ENCODE peak calls at places on chromosomes 4 and X, in ten cellular contexts. Z is heart left ventricle, W is transverse colon, C is A549, S is cardiac muscle cell, R is ovary, J is ascending aorta, Q is adrenal gland, B is upper lobe of right lung, U is lower leg skin. E is an unnamed sample.

GRCh38 chrX:136431625-136432024 is 56.1 kb upstream of the BRS3 start:
- DNase-seq in Z (no peak), W (no peak), C (no peak), S (no peak), R (no peak), J (no peak), Q (no peak), B (no peak), U (no peak), E (no peak)

GRCh38 chrX:102651968-102652744 is 873 bp downstream of the GPRASP1 start:
- DNase-seq in Z (no peak), W (peak; percentile 27), C (peak; percentile 30), S (peak; percentile 15), R (peak; percentile 81), J (peak; percentile 78), Q (peak; percentile 51), B (no peak), U (no peak), E (peak; percentile 17)

GRCh38 chrX:109889289-109890006 is 113.5 kb upstream of the TMEM164 start:
- DNase-seq in Z (no peak), W (no peak), C (no peak), S (peak; percentile 56), R (no peak), J (no peak), Q (no peak), B (no peak), U (no peak), E (no peak)

GRCh38 chr4:5753766-5754528 is 42.9 kb downstream of the EVC start:
- DNase-seq in Z (no peak), W (no peak), C (peak; percentile 48), S (no peak), R (no peak), J (peak; percentile 63), Q (no peak), B (peak; percentile 45), U (peak; percentile 77), E (peak; percentile 85)

GRCh38 chr4:158810487-158811215 is 41.8 kb downstream of the FNIP2 start:
- DNase-seq in Z (peak; percentile 80), W (peak; percentile 76), C (peak; percentile 36), S (no peak), R (peak; percentile 62), J (peak; percentile 94), Q (peak; percentile 71), B (no peak), U (peak; percentile 92), E (peak; percentile 95)

GRCh38 chrX:38612281-38612680 is 50.9 kb downstream of the TSPAN7 start:
- DNase-seq in Z (no peak), W (no peak), C (no peak), S (no peak), R (no peak), J (no peak), Q (no peak), B (no peak), U (no peak), E (no peak)

GRCh38 chr4:183314806-183315205 is 5.3 kb downstream of the CLDN22 start:
- DNase-seq in Z (no peak), W (no peak), C (no peak), S (no peak), R (no peak), J (no peak), Q (no peak), B (no peak), U (no peak), E (no peak)

GRCh38 chr4:158068063-158068462 is 104.8 kb downstream of the GASK1B start:
- DNase-seq in Z (no peak), W (no peak), C (no peak), S (no peak), R (no peak), J (no peak), Q (no peak), B (no peak), U (no peak), E (no peak)

GRCh38 chrX:131703646-131704045 is 159.8 kb downstream of the OR13H1 start:
- DNase-seq in Z (no peak), W (no peak), C (peak; percentile 24), S (no peak), R (peak; percentile 51), J (no peak), Q (no peak), B (no peak), U (no peak), E (no peak)

GRCh38 chrX:131709553-131709952 is 165.7 kb downstream of the OR13H1 start:
- DNase-seq in Z (no peak), W (no peak), C (no peak), S (no peak), R (no peak), J (no peak), Q (no peak), B (no peak), U (no peak), E (no peak)

GRCh38 chrX:131704136-131704695 is 160.3 kb downstream of the OR13H1 start:
- DNase-seq in Z (peak; percentile 87), W (peak; percentile 93), C (peak; percentile 92), S (no peak), R (peak; percentile 96), J (peak; percentile 94), Q (peak; percentile 74), B (no peak), U (peak; percentile 97), E (no peak)
- H3K4me3 ChIP-seq in Z (peak overlapping the region; percentile 46), W (peak overlapping the region; percentile 5), C (peak overlapping the region; percentile 72), S (no peak overlapping the region), R (peak overlapping the region; percentile 36), J (peak overlapping the region; percentile 63), Q (peak overlapping the region; percentile 68), B (no peak overlapping the region), U (no peak overlapping the region), E (no peak overlapping the region)

GRCh38 chr4:169210516-169211108 is 60.1 kb downstream of the SH3RF1 start:
- DNase-seq in Z (no peak), W (no peak), C (no peak), S (no peak), R (no peak), J (no peak), Q (no peak), B (no peak), U (no peak), E (no peak)

GRCh38 chr4:169209388-169209883 is 61.3 kb downstream of the SH3RF1 start:
- DNase-seq in Z (no peak), W (no peak), C (no peak), S (no peak), R (no peak), J (no peak), Q (no peak), B (no peak), U (no peak), E (no peak)

GRCh38 chr4:169215656-169216055 is 55.1 kb downstream of the SH3RF1 start:
- DNase-seq in Z (no peak), W (no peak), C (no peak), S (no peak), R (no peak), J (no peak), Q (no peak), B (no peak), U (no peak), E (no peak)

GRCh38 chr4:169208516-169208915 is 62.2 kb downstream of the SH3RF1 start:
- DNase-seq in Z (no peak), W (no peak), C (no peak), S (no peak), R (no peak), J (no peak), Q (no peak), B (no peak), U (no peak), E (peak; percentile 44)

GRCh38 chr4:169212981-169213380 is 57.8 kb downstream of the SH3RF1 start:
- DNase-seq in Z (no peak), W (no peak), C (no peak), S (no peak), R (no peak), J (no peak), Q (no peak), B (no peak), U (no peak), E (no peak)
- H3K4me3 ChIP-seq in Z (no peak overlapping the region), W (no peak overlapping the region), C (no peak overlapping the region), S (no peak overlapping the region), R (no peak overlapping the region), J (no peak overlapping the region), Q (no peak overlapping the region), B (no peak overlapping the region), U (no peak overlapping the region), E (no peak overlapping the region)

GRCh38 chr4:13525606-13526281 is 18.6 kb downstream of the NKX3-2 start:
- DNase-seq in Z (no peak), W (no peak), C (no peak), S (no peak), R (no peak), J (no peak), Q (no peak), B (no peak), U (no peak), E (no peak)
- H3K4me3 ChIP-seq in Z (no peak overlapping the region), W (no peak overlapping the region), C (no peak overlapping the region), S (no peak overlapping the region), R (no peak overlapping the region), J (no peak overlapping the region), Q (no peak overlapping the region), B (no peak overlapping the region), U (no peak overlapping the region), E (no peak overlapping the region)

GRCh38 chr4:180057198-180057821 is 2185.9 kb upstream of the TENM3 start:
- DNase-seq in Z (no peak), W (no peak), C (peak; percentile 4), S (peak; percentile 27), R (no peak), J (no peak), Q (peak; percentile 28), B (no peak), U (no peak), E (no peak)

GRCh38 chr4:180060159-180060889 is 2182.9 kb upstream of the TENM3 start:
- DNase-seq in Z (no peak), W (no peak), C (peak; percentile 23), S (peak; percentile 21), R (no peak), J (no peak), Q (no peak), B (no peak), U (no peak), E (peak; percentile 23)

GRCh38 chr4:180057891-180058643 is 2185.1 kb upstream of the TENM3 start:
- DNase-seq in Z (no peak), W (peak; percentile 13), C (peak; percentile 2), S (peak; percentile 49), R (no peak), J (peak; percentile 59), Q (peak; percentile 77), B (peak; percentile 69), U (peak; percentile 74), E (no peak)

GRCh38 chr4:180058731-180059215 is 2184.4 kb upstream of the TENM3 start:
- DNase-seq in Z (peak; percentile 24), W (peak; percentile 41), C (peak; percentile 39), S (peak; percentile 77), R (no peak), J (peak; percentile 61), Q (peak; percentile 91), B (peak; percentile 68), U (no peak), E (no peak)

DNA sequence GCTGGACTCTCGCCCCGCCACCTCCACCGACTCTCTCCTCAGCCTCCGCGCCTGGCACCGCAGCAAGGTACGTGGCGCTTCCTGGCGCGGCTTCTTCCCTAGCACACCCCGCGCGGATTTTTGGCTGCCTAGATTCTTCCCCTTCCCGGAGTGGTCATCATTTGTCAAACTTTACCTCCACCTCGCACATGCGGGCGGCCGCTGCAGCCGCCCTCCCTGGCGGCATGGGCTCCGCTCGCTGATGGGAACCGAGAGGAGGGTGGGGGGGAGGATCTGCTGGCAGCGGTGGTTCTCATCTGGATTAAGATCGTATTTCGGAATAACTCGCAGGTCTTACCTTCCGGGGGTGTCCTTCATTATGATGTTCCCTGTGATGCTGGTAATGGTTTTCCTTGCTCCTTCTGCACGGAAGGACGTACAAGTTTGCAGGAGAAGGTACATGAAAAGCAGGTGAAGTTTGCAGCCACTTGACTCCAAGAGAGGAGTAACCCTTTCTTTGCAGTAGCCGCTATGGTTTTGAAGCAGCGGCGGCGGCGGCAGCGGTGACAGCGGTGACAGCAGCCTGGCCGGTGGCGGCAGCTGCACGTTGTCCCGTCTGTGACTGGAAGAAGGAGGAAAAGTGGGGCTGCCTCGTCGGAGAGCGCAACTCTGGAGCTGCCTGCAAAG is 2183.9 kb upstream of the TENM3 start:
- DNase-seq in Z (no peak), W (peak; percentile 10), C (no peak), S (peak; percentile 57), R (no peak), J (peak; percentile 58), Q (peak; percentile 49), B (peak; percentile 56), U (no peak), E (no peak)
- H3K4me3 ChIP-seq in Z (peak overlapping the region; percentile 13), W (no peak overlapping the region), C (peak overlapping the region; percentile 63), S (peak overlapping the region; percentile 86), R (peak overlapping the region; percentile 27), J (peak overlapping the region; percentile 72), Q (peak overlapping the region; percentile 86), B (peak overlapping the region; percentile 46), U (peak overlapping the region; percentile 25), E (peak overlapping the region; percentile 37)